ENCODE peak calls at places on chromosome 1, in five cellular contexts. O is DND-41, J is GM23248, A is mesendoderm, F is fibroblast of lung. C is an unnamed sample.

GRCh38 chr1:212721388-212722247 is 22.0 kb upstream of the BATF3 start:
- DNase-seq in O (no peak), A (peak; percentile 11), J (peak; percentile 92), F (peak; percentile 67), C (peak; percentile 54)

GRCh38 chr1:27527223-27527856 is 37.4 kb upstream of the WASF2 start:
- DNase-seq in A (peak; percentile 97), O (peak; percentile 49), J (no peak), F (peak; percentile 85), C (no peak)

GRCh38 chr1:241356519-241357365 is at the start of gene RGS7:
- DNase-seq in O (no peak), F (peak; percentile 61), J (peak; percentile 62), A (peak; percentile 73), C (peak; percentile 88)

GRCh38 chr1:17466359-17466758 is 26.9 kb upstream of the RCC2 start:
- DNase-seq in A (no peak), J (no peak), O (no peak), F (no peak), C (no peak)

GRCh38 chr1:94790246-94790645 is 29.9 kb upstream of the SLC44A3 start:
- DNase-seq in J (peak; percentile 69), O (no peak), A (no peak), F (peak; percentile 23), C (no peak)

GRCh38 chr1:154963643-154964042 is 2.1 kb upstream of the PYGO2 start:
- DNase-seq in F (no peak), J (no peak), O (no peak), A (no peak), C (no peak)

GRCh38 chr1:232613752-232614381 is 16.1 kb downstream of the SIPA1L2 start:
- DNase-seq in J (peak; percentile 65), O (no peak), F (peak; percentile 97), A (no peak), C (peak; percentile 41)

GRCh38 chr1:198157241-198157846 is 546 bp downstream of the NEK7 start:
- DNase-seq in F (peak; percentile 96), O (peak; percentile 89), J (peak; percentile 96), A (peak; percentile 98), C (peak; percentile 97)

GRCh38 chr1:196732526-196732925 is 42.1 kb upstream of the CFHR3 start:
- DNase-seq in O (no peak), A (peak; percentile 68), F (no peak), J (no peak), C (no peak)

GRCh38 chr1:54996359-54996868 is 2.3 kb upstream of the BSND start:
- DNase-seq in A (peak; percentile 87), J (peak; percentile 78), O (peak; percentile 50), F (peak; percentile 56), C (peak; percentile 84)

GRCh38 chr1:90534669-90535379 is 182.3 kb downstream of the BARHL2 start:
- DNase-seq in A (peak; percentile 39), O (peak; percentile 60), F (no peak), J (no peak), C (no peak)

GRCh38 chr1:62050165-62050564 is 144.5 kb upstream of the L1TD1 start:
- DNase-seq in A (no peak), F (no peak), O (no peak), J (no peak), C (no peak)

GRCh38 chr1:19650416-19651140 is 6.5 kb downstream of the NBL1 start:
- DNase-seq in A (no peak), J (peak; percentile 41), F (no peak), O (no peak), C (no peak)

GRCh38 chr1:27574871-27575831 is 28.8 kb downstream of the AHDC1 start:
- DNase-seq in J (peak; percentile 94), A (peak; percentile 95), O (no peak), F (peak; percentile 84), C (peak; percentile 93)

GRCh38 chr1:77642941-77643340 is 39.5 kb downstream of the ZZZ3 start:
- DNase-seq in O (no peak), F (no peak), A (no peak), J (no peak), C (no peak)

GRCh38 chr1:77642196-77642595 is 40.3 kb downstream of the ZZZ3 start:
- DNase-seq in J (no peak), O (no peak), F (no peak), A (no peak), C (no peak)

GRCh38 chr1:77639557-77640069 is 42.8 kb downstream of the ZZZ3 start:
- DNase-seq in O (no peak), A (no peak), J (no peak), F (no peak), C (no peak)

GRCh38 chr1:77636864-77637263 is 45.6 kb downstream of the ZZZ3 start:
- DNase-seq in F (no peak), J (no peak), O (no peak), A (peak; percentile 56), C (no peak)

GRCh38 chr1:77639056-77639455 is 43.4 kb downstream of the ZZZ3 start:
- DNase-seq in A (peak; percentile 14), O (no peak), J (peak; percentile 67), F (peak; percentile 45), C (peak; percentile 42)
- H3K4me3 ChIP-seq in A (no peak overlapping the region), O (no peak overlapping the region), J (no peak overlapping the region), F (no peak overlapping the region), C (no peak overlapping the region)

DNA sequence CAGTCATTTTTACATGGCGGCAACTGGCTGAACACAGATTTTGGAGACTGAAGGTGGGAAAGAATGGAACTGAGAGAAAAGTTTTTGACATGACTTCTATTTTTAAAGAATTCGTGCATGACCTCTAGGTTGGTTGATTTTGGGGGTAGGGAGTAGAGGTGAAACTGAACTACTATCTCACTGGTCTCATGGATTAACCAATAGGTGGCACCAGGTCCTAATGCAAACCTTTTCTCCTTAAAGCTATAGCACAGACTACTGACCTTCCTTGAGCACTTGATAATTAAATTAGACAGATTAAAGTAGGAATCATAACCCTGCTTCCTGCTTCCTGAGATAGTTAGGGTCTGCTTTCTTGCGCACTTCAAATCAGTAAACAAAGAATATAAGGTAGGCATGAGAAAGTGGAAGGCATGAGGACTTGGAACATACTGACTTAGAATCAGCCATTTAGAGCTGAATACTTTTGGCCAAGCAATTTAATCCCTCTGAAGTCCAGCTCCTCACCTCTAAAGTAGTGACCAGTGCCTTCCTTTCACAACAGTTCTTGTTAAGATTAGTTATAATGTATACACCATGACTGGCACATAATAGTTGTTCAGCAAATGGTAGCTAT is 206.0 kb downstream of the CENPF start:
- DNase-seq in O (no peak), A (peak; percentile 58), F (peak; percentile 66), J (peak; percentile 64), C (peak; percentile 41)
- H3K9ac ChIP-seq in O (no peak overlapping the region), A (no peak overlapping the region), F (no peak overlapping the region), J (no peak overlapping the region), C (no peak overlapping the region)

GRCh38 chr1:178580876-178581275 is 68.0 kb downstream of the TEX35 start:
- DNase-seq in A (no peak), J (no peak), F (no peak), O (no peak), C (no peak)

GRCh38 chr1:178581351-178581951 is 68.5 kb downstream of the TEX35 start:
- DNase-seq in F (no peak), J (no peak), A (peak; percentile 77), O (no peak), C (no peak)

GRCh38 chr1:178579562-178579961 is 66.7 kb downstream of the TEX35 start:
- DNase-seq in A (no peak), O (no peak), F (no peak), J (no peak), C (no peak)

GRCh38 chr1:178579095-178579494 is 66.2 kb downstream of the TEX35 start:
- DNase-seq in O (no peak), F (no peak), A (no peak), J (no peak), C (no peak)

DNA sequence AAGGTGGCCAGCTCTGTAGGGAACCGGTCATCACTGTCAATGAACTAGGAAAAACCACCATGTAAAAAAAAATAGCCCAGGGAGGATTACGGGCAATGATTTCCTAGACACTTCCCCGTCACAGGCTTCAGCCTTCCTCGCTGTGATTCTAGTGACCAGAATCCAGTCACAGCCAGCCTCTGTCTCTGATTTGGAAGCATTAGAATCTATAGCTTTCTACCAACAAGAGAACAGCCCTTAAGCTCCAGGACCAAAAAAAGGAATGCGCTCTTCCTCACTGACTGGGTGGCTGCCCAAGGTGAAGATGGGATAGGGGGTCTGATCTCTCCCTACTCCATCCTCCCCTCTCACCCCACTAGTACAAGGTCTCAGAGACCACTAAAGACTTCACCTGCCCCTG is 67.2 kb downstream of the TEX35 start:
- DNase-seq in F (no peak), A (no peak), J (no peak), O (no peak), C (no peak)
- H3K4me1 ChIP-seq in F (no peaks in the 10 kb centered on the region), A (no peaks in the 10 kb centered on the region), J (no peaks in the 10 kb centered on the region), O (no peaks in the 10 kb centered on the region), C (peaks cover 10% of the 10 kb centered on the region)

GRCh38 chr1:180603850-180604226 is 28.0 kb upstream of the XPR1 start:
- DNase-seq in J (no peak), A (no peak), F (no peak), O (no peak), C (no peak)
- H3K4me3 ChIP-seq in J (no peak overlapping the region), A (no peak overlapping the region), F (no peak overlapping the region), O (no peak overlapping the region), C (no peak overlapping the region)

GRCh38 chr1:45013551-45014209 is 1.6 kb downstream of the UROD start:
- DNase-seq in A (no peak), O (no peak), F (no peak), J (no peak), C (no peak)
- H3K9ac ChIP-seq in A (peak overlapping the region; percentile 82), O (peak overlapping the region; percentile 73), F (no peak overlapping the region), J (peak overlapping the region; percentile 88), C (peak overlapping the region; percentile 90)

GRCh38 chr1:151002006-151002405 is 4.7 kb downstream of the MINDY1 start:
- DNase-seq in J (no peak), F (no peak), O (no peak), A (no peak), C (no peak)
- H3K4me1 ChIP-seq in J (peaks cover 21% of the 10 kb centered on the region), F (peaks cover 5% of the 10 kb centered on the region), O (peaks cover 42% of the 10 kb centered on the region), A (peaks cover 7% of the 10 kb centered on the region), C (peaks cover 13% of the 10 kb centered on the region)

C was measured in adipocyte.